ENCODE peak calls at places on chromosome 20, in six cellular contexts. S, B, A, Z, V and L are unnamed samples.

GRCh38 chr20:11193241-11193640 is 519.4 kb upstream of the JAG1 start:
- DNase-seq in S (no peak), B (no peak), A (no peak), V (no peak), Z (no peak), L (no peak)

GRCh38 chr20:47318596-47319516 is 37.6 kb downstream of the ZMYND8 start:
- DNase-seq in B (no peak), V (no peak), Z (peak; percentile 54), S (no peak), A (peak; percentile 5), L (peak; percentile 79)

GRCh38 chr20:1712634-1713625 is 55.4 kb upstream of the SIRPG start:
- DNase-seq in A (no peak), V (no peak), S (no peak), Z (no peak), B (no peak), L (no peak)

GRCh38 chr20:37276494-37277252 is 12.8 kb upstream of the MANBAL start:
- DNase-seq in B (no peak), S (no peak), Z (peak; percentile 33), V (no peak), A (no peak), L (peak; percentile 53)

GRCh38 chr20:43358811-43359210 is 98.9 kb upstream of the SRSF6 start:
- DNase-seq in Z (no peak), S (no peak), B (no peak), V (no peak), A (no peak), L (no peak)

GRCh38 chr20:40335437-40335836 is 353.6 kb downstream of the MAFB start:
- DNase-seq in Z (no peak), V (no peak), B (no peak), S (no peak), A (no peak), L (no peak)

GRCh38 chr20:38523697-38524096 is 51.1 kb downstream of the RALGAPB start:
- DNase-seq in B (no peak), S (no peak), V (no peak), Z (no peak), A (no peak), L (no peak)

GRCh38 chr20:36128463-36129176 is 25.9 kb upstream of the EPB41L1 start:
- DNase-seq in Z (no peak), A (no peak), S (no peak), B (no peak), V (no peak), L (no peak)

GRCh38 chr20:61086031-61086430 is 166.0 kb upstream of the CDH4 start:
- DNase-seq in Z (no peak), S (no peak), A (no peak), B (no peak), V (no peak), L (no peak)

GRCh38 chr20:36969050-36969449 is 17.5 kb upstream of the SAMHD1 start:
- DNase-seq in S (no peak), V (no peak), Z (no peak), A (no peak), B (no peak), L (no peak)

GRCh38 chr20:36888880-36889516 is 13.1 kb downstream of the TLDC2 start:
- DNase-seq in A (no peak), S (no peak), V (no peak), B (no peak), Z (no peak), L (no peak)

GRCh38 chr20:29427201-29428060 is 1830.0 kb upstream of the DEFB115 start:
- DNase-seq in V (no peak), S (no peak), A (no peak), Z (no peak), B (no peak), L (peak; percentile 27)

GRCh38 chr20:19566226-19566960 is 191.7 kb upstream of the RIN2 start:
- DNase-seq in Z (no peak), S (no peak), A (no peak), V (no peak), B (no peak), L (no peak)

GRCh38 chr20:50192364-50193168 is 1.9 kb downstream of the CEBPB start:
- DNase-seq in B (peak; percentile 68), V (peak; percentile 54), Z (peak; percentile 83), S (peak; percentile 62), A (no peak), L (peak; percentile 87)

GRCh38 chr20:19090332-19090731 is 122.1 kb upstream of the SLC24A3 start:
- DNase-seq in A (no peak), S (no peak), Z (no peak), B (no peak), V (no peak), L (no peak)

GRCh38 chr20:60258255-60258863 is 300.1 kb downstream of the CDH26 start:
- DNase-seq in A (no peak), Z (no peak), S (no peak), V (no peak), B (no peak), L (no peak)

GRCh38 chr20:6700563-6701328 is 66.7 kb upstream of the BMP2 start:
- DNase-seq in V (no peak), S (no peak), B (no peak), A (no peak), Z (peak; percentile 89), L (no peak)

GRCh38 chr20:23273776-23274175 is 76.8 kb upstream of the NXT1 start:
- DNase-seq in V (no peak), A (no peak), S (no peak), B (no peak), Z (no peak), L (no peak)

GRCh38 chr20:35192071-35192872 is 20.4 kb downstream of the PROCR start:
- DNase-seq in A (no peak), S (no peak), V (no peak), Z (no peak), B (no peak), L (no peak)

GRCh38 chr20:32007787-32008616 is 2.2 kb upstream of the CCM2L start:
- DNase-seq in A (no peak), V (no peak), Z (peak; percentile 36), B (no peak), S (no peak), L (no peak)

GRCh38 chr20:41260734-41261220 is 56.8 kb downstream of the ZHX3 start:
- DNase-seq in V (no peak), S (no peak), A (no peak), B (no peak), Z (no peak), L (no peak)

GRCh38 chr20:16563066-16563806 is 10.0 kb downstream of the KIF16B start:
- DNase-seq in B (no peak), A (no peak), V (no peak), Z (no peak), S (no peak), L (no peak)

GRCh38 chr20:46512943-46513844 is at the start of gene ZNF334:
- DNase-seq in A (no peak), Z (no peak), B (no peak), V (no peak), S (no peak), L (peak; percentile 46)

GRCh38 chr20:5621305-5621704 is 128.9 kb upstream of the SHLD1 start:
- DNase-seq in A (no peak), S (no peak), V (no peak), B (no peak), Z (no peak), L (no peak)

GRCh38 chr20:48661575-48662473 is 166.0 kb downstream of the PREX1 start:
- DNase-seq in Z (no peak), A (no peak), V (no peak), S (no peak), B (no peak), L (no peak)